ENCODE peak calls at places on chromosomes 4 and X, in ten cellular contexts. One of them, this sample, is unnamed.
A peak's percentile ranks its signal among the peaks of the same experiment; 100 is the strongest.

GRCh38 chr4:78954048-78954666 is 14.9 kb upstream of the PAQR3 start:
- DNase-seq in endothelial cell: peak; percentile 45
- DNase-seq in IMR-90: no peak
- DNase-seq in CD4-positive, alpha-beta memory T cell: no peak
- DNase-seq in smooth muscle cell of the brain vasculature: no peak
- DNase-seq in bronchial epithelial cell: peak; percentile 20
- DNase-seq in activated T-cell treated with anti-CD3 and anti-CD28 coated beads, Interleukin-2, amount 50 U/mL, for 4 hours: no peak
- DNase-seq in Calu3: peak; percentile 18
- DNase-seq in NCI-H82: peak; percentile 73
- DNase-seq in memory B cell: no peak
- DNase-seq in this sample: no peak

GRCh38 chrX:46247456-46247855 is 297.8 kb downstream of the ZNF674 start:
- DNase-seq in endothelial cell: no peak
- DNase-seq in IMR-90: no peak
- DNase-seq in CD4-positive, alpha-beta memory T cell: no peak
- DNase-seq in smooth muscle cell of the brain vasculature: no peak
- DNase-seq in bronchial epithelial cell: peak; percentile 47
- DNase-seq in activated T-cell treated with anti-CD3 and anti-CD28 coated beads, Interleukin-2, amount 50 U/mL, for 4 hours: no peak
- DNase-seq in Calu3: no peak
- DNase-seq in NCI-H82: no peak
- DNase-seq in memory B cell: no peak
- DNase-seq in this sample: no peak

GRCh38 chr4:118865091-118865708 is 23.5 kb upstream of the SYNPO2 start:
- DNase-seq in endothelial cell: peak; percentile 30
- DNase-seq in IMR-90: peak; percentile 64
- DNase-seq in CD4-positive, alpha-beta memory T cell: no peak
- DNase-seq in smooth muscle cell of the brain vasculature: no peak
- DNase-seq in bronchial epithelial cell: peak; percentile 79
- DNase-seq in activated T-cell treated with anti-CD3 and anti-CD28 coated beads, Interleukin-2, amount 50 U/mL, for 4 hours: no peak
- DNase-seq in Calu3: peak; percentile 27
- DNase-seq in NCI-H82: peak; percentile 73
- DNase-seq in memory B cell: no peak
- DNase-seq in this sample: no peak

GRCh38 chr4:98484031-98484430 is 174.4 kb downstream of the TSPAN5 start:
- DNase-seq in endothelial cell: no peak
- DNase-seq in IMR-90: no peak
- DNase-seq in CD4-positive, alpha-beta memory T cell: no peak
- DNase-seq in smooth muscle cell of the brain vasculature: no peak
- DNase-seq in bronchial epithelial cell: peak; percentile 91
- DNase-seq in activated T-cell treated with anti-CD3 and anti-CD28 coated beads, Interleukin-2, amount 50 U/mL, for 4 hours: no peak
- DNase-seq in Calu3: no peak
- DNase-seq in NCI-H82: no peak
- DNase-seq in memory B cell: no peak
- DNase-seq in this sample: no peak

GRCh38 chr4:119040711-119041185 is 94.9 kb upstream of the MYOZ2 start:
- DNase-seq in endothelial cell: no peak
- DNase-seq in IMR-90: peak; percentile 93
- DNase-seq in CD4-positive, alpha-beta memory T cell: no peak
- DNase-seq in smooth muscle cell of the brain vasculature: no peak
- DNase-seq in bronchial epithelial cell: peak; percentile 62
- DNase-seq in activated T-cell treated with anti-CD3 and anti-CD28 coated beads, Interleukin-2, amount 50 U/mL, for 4 hours: no peak
- DNase-seq in Calu3: no peak
- DNase-seq in NCI-H82: no peak
- DNase-seq in memory B cell: no peak
- DNase-seq in this sample: no peak

GRCh38 chr4:144174401-144175067 is 34.0 kb upstream of the GYPA start:
- DNase-seq in endothelial cell: peak; percentile 6
- DNase-seq in IMR-90: peak; percentile 59
- DNase-seq in CD4-positive, alpha-beta memory T cell: peak; percentile 48
- DNase-seq in smooth muscle cell of the brain vasculature: peak; percentile 39
- DNase-seq in bronchial epithelial cell: peak; percentile 66
- DNase-seq in activated T-cell treated with anti-CD3 and anti-CD28 coated beads, Interleukin-2, amount 50 U/mL, for 4 hours: no peak
- DNase-seq in Calu3: peak; percentile 8
- DNase-seq in NCI-H82: peak; percentile 58
- DNase-seq in memory B cell: no peak
- DNase-seq in this sample: peak; percentile 19

GRCh38 chr4:88333741-88334405 is 44.8 kb upstream of the HERC6 start:
- DNase-seq in endothelial cell: no peak
- DNase-seq in IMR-90: peak; percentile 15
- DNase-seq in CD4-positive, alpha-beta memory T cell: no peak
- DNase-seq in smooth muscle cell of the brain vasculature: no peak
- DNase-seq in bronchial epithelial cell: peak; percentile 74
- DNase-seq in activated T-cell treated with anti-CD3 and anti-CD28 coated beads, Interleukin-2, amount 50 U/mL, for 4 hours: no peak
- DNase-seq in Calu3: no peak
- DNase-seq in NCI-H82: no peak
- DNase-seq in memory B cell: no peak
- DNase-seq in this sample: no peak

GRCh38 chr4:98905834-98906233 is 23.1 kb downstream of the EIF4E start:
- DNase-seq in endothelial cell: no peak
- DNase-seq in IMR-90: peak; percentile 65
- DNase-seq in CD4-positive, alpha-beta memory T cell: no peak
- DNase-seq in smooth muscle cell of the brain vasculature: no peak
- DNase-seq in bronchial epithelial cell: no peak
- DNase-seq in activated T-cell treated with anti-CD3 and anti-CD28 coated beads, Interleukin-2, amount 50 U/mL, for 4 hours: no peak
- DNase-seq in Calu3: no peak
- DNase-seq in NCI-H82: no peak
- DNase-seq in memory B cell: no peak
- DNase-seq in this sample: no peak

GRCh38 chrX:130523460-130524394 is 121.9 kb downstream of the RBMX2 start:
- DNase-seq in endothelial cell: no peak
- DNase-seq in IMR-90: no peak
- DNase-seq in CD4-positive, alpha-beta memory T cell: no peak
- DNase-seq in smooth muscle cell of the brain vasculature: no peak
- DNase-seq in bronchial epithelial cell: peak; percentile 10
- DNase-seq in activated T-cell treated with anti-CD3 and anti-CD28 coated beads, Interleukin-2, amount 50 U/mL, for 4 hours: no peak
- DNase-seq in Calu3: peak; percentile 47
- DNase-seq in NCI-H82: peak; percentile 87
- DNase-seq in memory B cell: no peak
- DNase-seq in this sample: no peak

GRCh38 chrX:67780694-67781109 is 236.9 kb downstream of the AR start:
- DNase-seq in endothelial cell: no peak
- DNase-seq in IMR-90: peak; percentile 78
- DNase-seq in CD4-positive, alpha-beta memory T cell: no peak
- DNase-seq in smooth muscle cell of the brain vasculature: peak; percentile 76
- DNase-seq in bronchial epithelial cell: peak; percentile 91
- DNase-seq in activated T-cell treated with anti-CD3 and anti-CD28 coated beads, Interleukin-2, amount 50 U/mL, for 4 hours: no peak
- DNase-seq in Calu3: peak; percentile 34
- DNase-seq in NCI-H82: peak; percentile 0
- DNase-seq in memory B cell: no peak
- DNase-seq in this sample: no peak

GRCh38 chr4:38803833-38804653 is 548 bp downstream of the TLR1 start:
- DNase-seq in endothelial cell: no peak
- DNase-seq in IMR-90: no peak
- DNase-seq in CD4-positive, alpha-beta memory T cell: peak; percentile 9
- DNase-seq in smooth muscle cell of the brain vasculature: no peak
- DNase-seq in bronchial epithelial cell: no peak
- DNase-seq in activated T-cell treated with anti-CD3 and anti-CD28 coated beads, Interleukin-2, amount 50 U/mL, for 4 hours: no peak
- DNase-seq in Calu3: no peak
- DNase-seq in NCI-H82: no peak
- DNase-seq in memory B cell: no peak
- DNase-seq in this sample: no peak

GRCh38 chrX:118254611-118255010 is 91.3 kb upstream of the WDR44 start:
- DNase-seq in endothelial cell: peak; percentile 53
- DNase-seq in IMR-90: peak; percentile 57
- DNase-seq in CD4-positive, alpha-beta memory T cell: peak; percentile 25
- DNase-seq in smooth muscle cell of the brain vasculature: peak; percentile 33
- DNase-seq in bronchial epithelial cell: peak; percentile 42
- DNase-seq in activated T-cell treated with anti-CD3 and anti-CD28 coated beads, Interleukin-2, amount 50 U/mL, for 4 hours: peak; percentile 12
- DNase-seq in Calu3: peak; percentile 46
- DNase-seq in NCI-H82: peak; percentile 78
- DNase-seq in memory B cell: peak; percentile 35
- DNase-seq in this sample: peak; percentile 2

GRCh38 chr4:70706516-70706915 is 15.2 kb upstream of the RUFY3 start:
- DNase-seq in endothelial cell: no peak
- DNase-seq in IMR-90: peak; percentile 16
- DNase-seq in CD4-positive, alpha-beta memory T cell: no peak
- DNase-seq in smooth muscle cell of the brain vasculature: no peak
- DNase-seq in bronchial epithelial cell: peak; percentile 29
- DNase-seq in activated T-cell treated with anti-CD3 and anti-CD28 coated beads, Interleukin-2, amount 50 U/mL, for 4 hours: no peak
- DNase-seq in Calu3: no peak
- DNase-seq in NCI-H82: peak; percentile 14
- DNase-seq in memory B cell: no peak
- DNase-seq in this sample: no peak

GRCh38 chr4:1323635-1324442 is 23.2 kb upstream of the UVSSA start:
- DNase-seq in endothelial cell: no peak
- DNase-seq in IMR-90: peak; percentile 97
- DNase-seq in CD4-positive, alpha-beta memory T cell: no peak
- DNase-seq in smooth muscle cell of the brain vasculature: no peak
- DNase-seq in bronchial epithelial cell: peak; percentile 90
- DNase-seq in activated T-cell treated with anti-CD3 and anti-CD28 coated beads, Interleukin-2, amount 50 U/mL, for 4 hours: no peak
- DNase-seq in Calu3: no peak
- DNase-seq in NCI-H82: no peak
- DNase-seq in memory B cell: no peak
- DNase-seq in this sample: no peak

GRCh38 chrX:70496491-70496890 is 51.9 kb downstream of the DLG3 start:
- DNase-seq in endothelial cell: no peak
- DNase-seq in IMR-90: no peak
- DNase-seq in CD4-positive, alpha-beta memory T cell: no peak
- DNase-seq in smooth muscle cell of the brain vasculature: no peak
- DNase-seq in bronchial epithelial cell: no peak
- DNase-seq in activated T-cell treated with anti-CD3 and anti-CD28 coated beads, Interleukin-2, amount 50 U/mL, for 4 hours: no peak
- DNase-seq in Calu3: no peak
- DNase-seq in NCI-H82: no peak
- DNase-seq in memory B cell: no peak
- DNase-seq in this sample: no peak

GRCh38 chr4:76752911-76753494 is 144.9 kb downstream of the SOWAHB start:
- DNase-seq in endothelial cell: no peak
- DNase-seq in IMR-90: peak; percentile 100
- DNase-seq in CD4-positive, alpha-beta memory T cell: no peak
- DNase-seq in smooth muscle cell of the brain vasculature: no peak
- DNase-seq in bronchial epithelial cell: peak; percentile 93
- DNase-seq in activated T-cell treated with anti-CD3 and anti-CD28 coated beads, Interleukin-2, amount 50 U/mL, for 4 hours: no peak
- DNase-seq in Calu3: no peak
- DNase-seq in NCI-H82: no peak
- DNase-seq in memory B cell: no peak
- DNase-seq in this sample: no peak

GRCh38 chrX:26008042-26008441 is 130.1 kb upstream of the MAGEB18 start:
- DNase-seq in endothelial cell: no peak
- DNase-seq in IMR-90: no peak
- DNase-seq in CD4-positive, alpha-beta memory T cell: no peak
- DNase-seq in smooth muscle cell of the brain vasculature: no peak
- DNase-seq in bronchial epithelial cell: no peak
- DNase-seq in activated T-cell treated with anti-CD3 and anti-CD28 coated beads, Interleukin-2, amount 50 U/mL, for 4 hours: no peak
- DNase-seq in Calu3: no peak
- DNase-seq in NCI-H82: no peak
- DNase-seq in memory B cell: no peak
- DNase-seq in this sample: no peak

GRCh38 chr4:77155631-77156345 is 1.2 kb upstream of the CCNG2 start:
- DNase-seq in endothelial cell: no peak
- DNase-seq in IMR-90: no peak
- DNase-seq in CD4-positive, alpha-beta memory T cell: no peak
- DNase-seq in smooth muscle cell of the brain vasculature: no peak
- DNase-seq in bronchial epithelial cell: no peak
- DNase-seq in activated T-cell treated with anti-CD3 and anti-CD28 coated beads, Interleukin-2, amount 50 U/mL, for 4 hours: no peak
- DNase-seq in Calu3: no peak
- DNase-seq in NCI-H82: no peak
- DNase-seq in memory B cell: no peak
- DNase-seq in this sample: no peak

GRCh38 chr4:3059090-3059428 is 15.3 kb downstream of the HTT-AS start:
- DNase-seq in endothelial cell: no peak
- DNase-seq in IMR-90: no peak
- DNase-seq in CD4-positive, alpha-beta memory T cell: no peak
- DNase-seq in smooth muscle cell of the brain vasculature: no peak
- DNase-seq in bronchial epithelial cell: no peak
- DNase-seq in activated T-cell treated with anti-CD3 and anti-CD28 coated beads, Interleukin-2, amount 50 U/mL, for 4 hours: no peak
- DNase-seq in Calu3: no peak
- DNase-seq in NCI-H82: no peak
- DNase-seq in memory B cell: peak; percentile 28
- DNase-seq in this sample: no peak

GRCh38 chrX:40154853-40155616 is 57.3 kb upstream of the BCOR start:
- DNase-seq in endothelial cell: peak; percentile 43
- DNase-seq in IMR-90: peak; percentile 50
- DNase-seq in CD4-positive, alpha-beta memory T cell: no peak
- DNase-seq in smooth muscle cell of the brain vasculature: no peak
- DNase-seq in bronchial epithelial cell: no peak
- DNase-seq in activated T-cell treated with anti-CD3 and anti-CD28 coated beads, Interleukin-2, amount 50 U/mL, for 4 hours: no peak
- DNase-seq in Calu3: no peak
- DNase-seq in NCI-H82: peak; percentile 88
- DNase-seq in memory B cell: no peak
- DNase-seq in this sample: no peak